ENCODE peak calls at places on chromosome 18, in ten cellular contexts. Z, P, W, Y, G, B, V, A, D and S are unnamed samples.

GRCh38 chr18:67815280-67815679 is 298.8 kb upstream of the DSEL start:
- DNase-seq in B (no peak), Y (no peak), D (no peak), W (no peak), A (no peak), Z (no peak), G (no peak), P (no peak), V (no peak), S (no peak)

GRCh38 chr18:74063023-74063422 is 84.6 kb downstream of the FBXO15 start:
- DNase-seq in V (no peak), B (no peak), D (no peak), W (no peak), P (no peak), Z (no peak), G (no peak), A (no peak), Y (no peak), S (no peak)

GRCh38 chr18:36309436-36310391 is 12.2 kb downstream of the FHOD3 start:
- DNase-seq in A (peak; percentile 59), Z (peak; percentile 68), D (peak; percentile 17), G (peak; percentile 99), P (peak; percentile 96), Y (no peak), V (peak; percentile 51), W (peak; percentile 99), B (peak; percentile 42), S (no peak)

GRCh38 chr18:24910217-24910616 is 441.7 kb downstream of the ZNF521 start:
- DNase-seq in A (no peak), G (no peak), W (no peak), B (no peak), V (no peak), Z (no peak), P (no peak), Y (no peak), D (no peak), S (no peak)

GRCh38 chr18:58569490-58569911 is 59.4 kb downstream of the ALPK2 start:
- DNase-seq in Y (no peak), B (no peak), W (no peak), Z (no peak), G (no peak), V (no peak), D (no peak), P (no peak), A (no peak), S (no peak)

GRCh38 chr18:49061906-49062831 is 111.4 kb upstream of the SMAD7 start:
- DNase-seq in B (no peak), Y (no peak), G (no peak), Z (no peak), P (no peak), V (no peak), D (peak; percentile 12), W (no peak), A (no peak), S (no peak)

GRCh38 chr18:62749389-62749788 is 34.0 kb downstream of the PHLPP1 start:
- DNase-seq in A (no peak), Z (no peak), G (no peak), B (no peak), W (no peak), P (no peak), D (no peak), Y (no peak), V (no peak), S (no peak)

GRCh38 chr18:14747513-14748474 is at the start of gene ANKRD30B:
- DNase-seq in W (no peak), P (no peak), A (no peak), G (no peak), V (no peak), Z (no peak), B (no peak), Y (no peak), D (no peak), S (peak; percentile 25)

GRCh38 chr18:65016631-65017371 is 734.0 kb upstream of the CDH7 start:
- DNase-seq in G (no peak), Z (no peak), V (no peak), W (no peak), B (no peak), P (no peak), D (no peak), A (no peak), Y (no peak), S (no peak)

GRCh38 chr18:49866680-49867079 is 53.3 kb upstream of the ACAA2 start:
- DNase-seq in Z (no peak), V (no peak), A (no peak), W (no peak), D (no peak), P (no peak), G (peak; percentile 32), B (no peak), Y (no peak), S (no peak)

GRCh38 chr18:3395466-3395865 is 54.5 kb upstream of the TGIF1 start:
- DNase-seq in A (no peak), B (no peak), D (no peak), P (no peak), V (no peak), G (no peak), W (no peak), Z (no peak), Y (no peak), S (no peak)

GRCh38 chr18:39960545-39960944 is 1994.5 kb upstream of the PIK3C3 start:
- DNase-seq in Z (no peak), Y (no peak), A (no peak), D (no peak), B (no peak), V (no peak), P (peak; percentile 72), G (peak; percentile 88), W (no peak), S (no peak)

GRCh38 chr18:39962546-39962945 is 1992.5 kb upstream of the PIK3C3 start:
- DNase-seq in G (peak; percentile 66), W (no peak), D (no peak), P (no peak), Z (no peak), A (no peak), B (no peak), Y (no peak), V (no peak), S (no peak)

GRCh38 chr18:39969813-39970494 is 1985.1 kb upstream of the PIK3C3 start:
- DNase-seq in W (no peak), Y (no peak), Z (no peak), G (no peak), B (no peak), A (no peak), D (peak; percentile 97), V (no peak), P (peak; percentile 9), S (no peak)

DNA sequence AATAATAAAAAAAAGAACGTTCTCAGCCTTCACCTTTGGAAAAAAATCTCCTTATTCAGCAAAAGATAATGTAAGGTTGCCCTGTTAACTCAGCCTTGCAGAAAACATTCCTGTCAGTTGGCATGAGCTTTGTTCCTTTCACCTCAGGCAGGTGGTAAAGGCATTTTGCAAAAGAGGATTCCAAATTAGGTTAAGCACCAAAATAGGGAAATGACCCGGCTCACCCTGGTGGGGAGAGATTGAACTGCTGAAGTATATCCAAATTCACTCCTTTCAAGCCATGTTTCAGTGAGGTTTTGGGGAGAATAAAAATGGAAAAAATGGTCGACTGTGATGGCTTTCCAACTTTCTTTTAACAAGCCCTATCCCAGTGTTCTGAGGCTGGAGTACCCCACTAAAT is 1988.8 kb upstream of the PIK3C3 start:
- DNase-seq in Y (no peak), V (no peak), D (no peak), W (no peak), Z (no peak), P (peak; percentile 10), G (no peak), A (no peak), B (no peak), S (no peak)
- TF ChIP-seq CTCF in Y (peak; percentile 51), V (peak; percentile 34), D (no peak), W (no peak), Z (no peak), P (peak; percentile 60), G (peak; percentile 48), A (no peak), B (no peak), S (no peak)

GRCh38 chr18:56709463-56709862 is 58.3 kb downstream of the WDR7 start:
- DNase-seq in A (no peak), B (peak; percentile 22), Z (no peak), Y (no peak), P (peak; percentile 92), V (no peak), D (peak; percentile 58), W (peak; percentile 52), G (peak; percentile 92), S (no peak)
- TF ChIP-seq CTCF in A (no peak), B (peak; percentile 38), Z (no peak), Y (no peak), P (peak; percentile 40), V (peak; percentile 21), D (peak; percentile 10), W (peak; percentile 12), G (peak; percentile 28), S (no peak)

DNA sequence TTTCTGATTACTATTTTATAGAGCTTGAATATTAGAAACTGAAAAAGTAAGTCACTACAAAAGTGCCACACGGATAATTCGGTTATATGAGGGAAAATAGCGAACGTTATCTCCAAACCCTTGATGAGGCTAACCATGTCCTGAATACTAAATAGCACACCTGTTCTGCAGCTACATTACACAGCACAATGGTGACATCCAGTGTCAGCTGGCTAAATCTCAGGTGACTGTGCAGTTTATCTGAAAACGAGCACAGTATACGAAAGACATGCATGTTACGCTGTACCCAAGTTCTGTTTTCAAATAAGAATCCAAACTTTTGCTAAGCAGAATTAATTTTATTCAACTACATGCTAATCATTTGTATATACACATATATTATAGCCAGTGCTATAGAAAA is 9.0 kb downstream of the CCDC68 start:
- DNase-seq in W (no peak), A (no peak), P (no peak), Z (no peak), G (peak; percentile 21), Y (no peak), D (no peak), V (no peak), B (no peak), S (no peak)
- TF ChIP-seq CTCF in W (peak; percentile 17), A (no peak), P (no peak), Z (no peak), G (peak; percentile 17), Y (no peak), D (no peak), V (no peak), B (peak; percentile 19), S (peak; percentile 13)

GRCh38 chr18:70450658-70451253 is 161.9 kb downstream of the SOCS6 start:
- DNase-seq in A (no peak), G (peak; percentile 13), Y (no peak), V (peak; percentile 14), P (peak; percentile 43), D (no peak), B (no peak), Z (no peak), W (no peak), S (no peak)
- TF ChIP-seq CTCF in A (no peak), G (peak; percentile 28), Y (peak; percentile 70), V (peak; percentile 51), P (peak; percentile 51), D (peak; percentile 16), B (peak; percentile 76), Z (peak; percentile 39), W (peak; percentile 55), S (no peak)

GRCh38 chr18:32289480-32290075 is 99.7 kb downstream of the MEP1B start:
- DNase-seq in W (peak; percentile 29), Z (no peak), V (peak; percentile 79), P (peak; percentile 87), Y (peak; percentile 57), B (peak; percentile 31), A (peak; percentile 51), D (peak; percentile 77), G (peak; percentile 71), S (peak; percentile 32)
- TF ChIP-seq CTCF in W (peak; percentile 85), Z (peak; percentile 67), V (peak; percentile 84), P (peak; percentile 86), Y (peak; percentile 84), B (peak; percentile 65), A (no peak), D (peak; percentile 66), G (peak; percentile 66), S (peak; percentile 39)